ENCODE peak calls at places on chromosomes 16 and 17, in six cellular contexts. A is activated T-helper 9 cell treated with anti-CD3 and anti-CD28 coated beads, Interleukin-2, amount 50 U/mL, for 16 hours; P is endothelial cell of umbilical vein; Y is KG1; D is stimulated activated CD8-positive, alpha-beta memory T cell treated with anti-CD3 and anti-CD28 coated beads, Interleukin-7, amount 100 ng/mL, for 1 hour; U is BE2C. O is an unnamed sample.

GRCh38 chr17:74153456-74153810 is 50.0 kb upstream of the RPL38 start:
- DNase-seq in P (no peak), Y (no peak), D (no peak), U (no peak), A (no peak), O (no peak)

GRCh38 chr17:40369923-40370322 is 5.4 kb upstream of the GJD3 start:
- DNase-seq in P (no peak), D (no peak), Y (no peak), A (no peak), U (no peak), O (no peak)

GRCh38 chr16:50505714-50506542 is 42.3 kb upstream of the NKD1 start:
- DNase-seq in Y (no peak), U (no peak), A (no peak), P (no peak), D (no peak), O (no peak)

GRCh38 chr17:10631048-10631700 is 25.9 kb downstream of the MYH3 start:
- DNase-seq in P (peak), Y (no peak), A (no peak), D (no peak), U (peak), O (peak)

GRCh38 chr16:11391576-11391975 is 46.3 kb downstream of the RMI2 start:
- DNase-seq in P (no peak), U (no peak), A (no peak), Y (no peak), D (no peak), O (no peak)

GRCh38 chr16:29862383-29862883 is 593 bp downstream of the CDIPT start:
- DNase-seq in A (no peak), P (peak), Y (no peak), D (no peak), U (no peak), O (no peak)

GRCh38 chr17:68518063-68518815 is 6.0 kb downstream of the PRKAR1A start:
- DNase-seq in A (no peak), D (no peak), Y (no peak), P (no peak), U (no peak), O (no peak)

GRCh38 chr16:4212934-4213296 is 29.0 kb downstream of the SRL start:
- DNase-seq in Y (no peak), A (no peak), U (no peak), P (no peak), D (no peak), O (no peak)

GRCh38 chr16:67961551-67961957 is 6.9 kb downstream of the SLC12A4 start:
- DNase-seq in U (peak), A (no peak), Y (no peak), P (no peak), D (no peak), O (no peak)

GRCh38 chr16:75424096-75424762 is 9.1 kb downstream of the CFDP1 start:
- DNase-seq in U (no peak), Y (no peak), D (no peak), P (no peak), A (no peak), O (no peak)

GRCh38 chr17:79819085-79819484 is 20.2 kb downstream of the CBX4 start:
- DNase-seq in D (no peak), A (no peak), U (no peak), Y (no peak), P (no peak), O (no peak)

GRCh38 chr17:58330997-58331814 is 2.6 kb upstream of the TSPOAP1 start:
- DNase-seq in U (no peak), A (peak), D (no peak), P (no peak), Y (no peak), O (no peak)

GRCh38 chr17:21263351-21263750 is 10.1 kb upstream of the NATD1 start:
- DNase-seq in A (no peak), Y (no peak), D (no peak), P (no peak), U (no peak), O (no peak)

GRCh38 chr17:51165680-51166197 is 472 bp upstream of the NME2 start:
- DNase-seq in A (no peak), Y (no peak), U (peak), P (no peak), D (no peak), O (peak)

GRCh38 chr17:67520916-67521772 is 144.1 kb downstream of the PITPNC1 start:
- DNase-seq in U (no peak), Y (no peak), A (no peak), P (no peak), D (no peak), O (no peak)

GRCh38 chr17:82613283-82614094 is 34.8 kb downstream of the WDR45B start:
- DNase-seq in U (peak), Y (no peak), D (no peak), P (no peak), A (no peak), O (no peak)

GRCh38 chr16:585351-585750 is 4.5 kb upstream of the RAB40C start:
- DNase-seq in A (no peak), D (no peak), Y (no peak), U (no peak), P (no peak), O (no peak)

GRCh38 chr17:29111816-29112499 is 68.2 kb downstream of the MYO18A start:
- DNase-seq in U (peak), P (peak), A (peak), D (peak), Y (no peak), O (peak)

GRCh38 chr17:57899822-57900221 is 50.0 kb upstream of the MRPS23 start:
- DNase-seq in Y (no peak), A (no peak), P (no peak), D (no peak), U (no peak), O (no peak)

GRCh38 chr17:74296548-74296936 is 22.5 kb downstream of the DNAI2 start:
- DNase-seq in D (no peak), P (peak), A (peak), Y (no peak), U (peak), O (peak)

GRCh38 chr17:74806334-74806733 is 30.2 kb upstream of the NAT9 start:
- DNase-seq in D (no peak), P (no peak), U (no peak), Y (no peak), A (no peak), O (no peak)

GRCh38 chr16:19168173-19169080 is at the start of gene SYT17:
- DNase-seq in A (no peak), U (peak), P (no peak), Y (no peak), D (no peak), O (no peak)

GRCh38 chr16:24681793-24682192 is 47.7 kb upstream of the TNRC6A start:
- DNase-seq in U (no peak), Y (no peak), D (no peak), P (no peak), A (no peak), O (no peak)

GRCh38 chr17:8455660-8456059 is 20.0 kb downstream of the NDEL1 start:
- DNase-seq in U (no peak), A (no peak), D (no peak), Y (no peak), P (no peak), O (no peak)

GRCh38 chr16:82899731-82900454 is 273.1 kb downstream of the CDH13 start:
- DNase-seq in D (no peak), U (no peak), A (no peak), Y (no peak), P (no peak), O (no peak)

GRCh38 chr16:57260294-57260929 is 15.4 kb downstream of the ARL2BP start:
- DNase-seq in P (peak), U (no peak), A (no peak), Y (no peak), D (no peak), O (no peak)

GRCh38 chr16:53881371-53881770 is 177.4 kb downstream of the FTO start:
- DNase-seq in A (no peak), P (no peak), Y (no peak), U (no peak), D (no peak), O (no peak)

GRCh38 chr17:63464691-63465090 is 12.2 kb upstream of the ACE start:
- DNase-seq in A (no peak), U (no peak), P (no peak), Y (no peak), D (no peak), O (peak)

GRCh38 chr16:558298-559020 is 1.7 kb upstream of the PRR35 start:
- DNase-seq in Y (no peak), A (no peak), D (no peak), P (no peak), U (no peak), O (no peak)

GRCh38 chr17:7857724-7858486 is at the start of gene CYB5D1:
- DNase-seq in U (peak), P (peak), A (peak), Y (no peak), D (peak), O (peak)

GRCh38 chr17:43658890-43659289 is 2.8 kb downstream of the MEOX1 start:
- DNase-seq in D (no peak), Y (no peak), P (no peak), U (no peak), A (no peak), O (no peak)

O was measured in Kasumi-1.